ENCODE peak calls at places on chromosome 13, in ten cellular contexts. S, D, X, C, U, O, P, I, K and L are unnamed samples. For H3K4me1, the result is how much of the 10 kb centered on the place peaks cover.

GRCh38 chr13:114100446-114101320 is 31.7 kb downstream of the RASA3 start:
- DNase-seq in I (no peak), C (no peak), U (no peak), K (peak), S (peak), X (no peak), P (no peak), O (no peak), D (peak), L (no peak)

GRCh38 chr13:101354895-101355294 is 61.4 kb downstream of the NALCN start:
- DNase-seq in S (no peak), C (no peak), O (no peak), X (no peak), P (no peak), U (no peak), K (no peak), I (no peak), D (no peak), L (no peak)

GRCh38 chr13:45119469-45119989 is 781 bp upstream of the GTF2F2 start:
- DNase-seq in D (peak), O (peak), X (no peak), P (peak), C (no peak), S (peak), I (no peak), U (no peak), K (peak), L (peak)

GRCh38 chr13:24270639-24271131 is 38.7 kb upstream of the C1QTNF9 start:
- DNase-seq in D (peak), P (peak), C (no peak), U (no peak), X (peak), O (peak), S (peak), K (peak), I (no peak), L (peak)

GRCh38 chr13:39415003-39415402 is 188.0 kb downstream of the LHFPL6 start:
- DNase-seq in X (no peak), S (no peak), U (no peak), D (no peak), C (peak), O (no peak), K (peak), P (peak), I (no peak), L (no peak)

GRCh38 chr13:50914301-50914700 is 4.7 kb downstream of the RNASEH2B start:
- DNase-seq in K (no peak), U (no peak), O (no peak), S (no peak), I (no peak), X (no peak), D (no peak), P (no peak), C (no peak), L (no peak)

GRCh38 chr13:99380921-99381645 is 73.9 kb upstream of the GPR183 start:
- DNase-seq in X (no peak), K (no peak), P (no peak), S (no peak), O (peak), C (no peak), U (no peak), I (no peak), D (peak), L (no peak)

GRCh38 chr13:19863323-19864017 is at the start of gene ZMYM5:
- DNase-seq in O (peak), K (peak), S (peak), D (peak), P (peak), U (peak), C (peak), X (peak), I (peak), L (peak)

GRCh38 chr13:60756306-60756705 is 359.3 kb downstream of the TDRD3 start:
- DNase-seq in K (no peak), S (no peak), X (no peak), I (no peak), P (peak), D (no peak), O (no peak), C (no peak), U (peak), L (no peak)

GRCh38 chr13:35764359-35765015 is 288.0 kb upstream of the MAB21L1 start:
- DNase-seq in O (no peak), P (no peak), X (peak), D (no peak), S (no peak), U (no peak), C (no peak), I (no peak), K (no peak), L (no peak)

GRCh38 chr13:84417426-84417825 is 535.2 kb upstream of the SLITRK1 start:
- DNase-seq in S (no peak), C (no peak), O (no peak), U (no peak), K (no peak), X (no peak), P (no peak), D (no peak), I (no peak), L (no peak)

GRCh38 chr13:26965976-26966375 is 205.4 kb upstream of the GPR12 start:
- DNase-seq in O (no peak), P (peak), D (no peak), C (no peak), K (peak), U (no peak), S (no peak), X (no peak), I (no peak), L (no peak)

GRCh38 chr13:101917475-101917810 is 465.0 kb downstream of the ITGBL1 start:
- DNase-seq in C (no peak), D (no peak), I (no peak), P (no peak), U (no peak), X (no peak), S (no peak), O (no peak), K (no peak), L (no peak)

GRCh38 chr13:39317284-39317683 is 279.0 kb downstream of the NHLRC3 start:
- DNase-seq in O (no peak), C (no peak), D (no peak), P (peak), I (no peak), S (peak), U (peak), X (no peak), K (peak), L (no peak)

GRCh38 chr13:29480893-29481525 is 114.5 kb downstream of the SLC7A1 start:
- DNase-seq in O (no peak), I (no peak), U (no peak), S (no peak), P (no peak), X (no peak), C (no peak), K (no peak), D (no peak), L (no peak)

GRCh38 chr13:113819341-113819730 is 44.5 kb downstream of the GAS6 start:
- DNase-seq in I (no peak), U (no peak), X (no peak), P (no peak), D (no peak), K (no peak), C (no peak), S (no peak), O (no peak), L (no peak)

GRCh38 chr13:113936566-113936965 is 37.3 kb downstream of the C13orf46 start:
- DNase-seq in D (peak), S (no peak), X (no peak), I (no peak), O (no peak), U (no peak), K (no peak), P (no peak), C (no peak), L (no peak)

GRCh38 chr13:52029569-52029968 is 5.1 kb downstream of the UTP14C start:
- DNase-seq in I (no peak), X (no peak), O (no peak), S (peak), P (no peak), D (no peak), C (no peak), K (no peak), U (no peak), L (no peak)

GRCh38 chr13:79772811-79773210 is 291.9 kb downstream of the NDFIP2 start:
- DNase-seq in O (no peak), P (no peak), X (no peak), D (no peak), C (no peak), U (no peak), I (no peak), K (peak), S (no peak), L (no peak)

GRCh38 chr13:43877788-43878187 is 1.8 kb downstream of the CCDC122 start:
- DNase-seq in U (no peak), I (no peak), X (no peak), S (no peak), D (no peak), K (no peak), C (no peak), P (no peak), O (no peak), L (no peak)

GRCh38 chr13:43878897-43879322 is 630 bp downstream of the CCDC122 start:
- DNase-seq in P (peak), S (peak), O (peak), D (peak), I (peak), U (peak), K (peak), C (peak), X (peak), L (peak)

GRCh38 chr13:43872181-43872580 is 7.4 kb downstream of the CCDC122 start:
- DNase-seq in P (no peak), S (no peak), K (no peak), I (no peak), D (no peak), U (no peak), X (no peak), C (no peak), O (no peak), L (no peak)

GRCh38 chr13:43876366-43876765 is 3.2 kb downstream of the CCDC122 start:
- DNase-seq in X (no peak), D (no peak), O (no peak), K (no peak), P (no peak), S (no peak), U (peak), I (no peak), C (no peak), L (no peak)

GRCh38 chr13:43874512-43875092 is 4.9 kb downstream of the CCDC122 start:
- DNase-seq in I (no peak), D (no peak), U (peak), C (no peak), P (no peak), S (no peak), O (no peak), K (peak), X (no peak), L (no peak)
- H3K4me1 ChIP-seq in I (under half), D (under half), U (under half), C (under half), P (under half), S (under half), O (under half), K (under half), X (under half), L (under half)

DNA sequence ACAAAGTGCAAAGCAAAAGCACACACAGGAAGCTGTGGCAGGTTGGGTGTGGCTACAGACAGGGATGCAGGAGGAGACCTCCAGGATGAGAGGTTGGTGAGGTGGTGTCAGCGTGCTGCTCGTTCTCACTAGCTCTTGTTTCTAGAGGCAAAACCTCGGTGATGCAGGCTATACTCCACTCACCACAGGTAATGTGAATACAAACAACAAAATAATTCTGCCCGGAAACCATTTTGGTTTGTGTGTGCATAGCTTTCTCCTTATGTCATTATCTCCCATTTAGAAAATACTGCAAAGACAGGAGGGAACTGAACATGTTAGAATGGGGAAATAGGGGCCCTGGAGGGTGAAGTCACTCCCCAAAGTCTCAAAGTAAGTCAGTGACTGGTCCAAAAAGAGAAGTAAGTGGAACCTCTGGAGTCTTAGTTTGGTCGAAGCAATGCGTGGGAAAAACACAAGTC is 9.4 kb downstream of the LCP1 start:
- DNase-seq in C (no peak), U (no peak), I (no peak), S (peak), P (no peak), K (no peak), X (no peak), O (no peak), D (peak), L (peak)
- H3K27ac ChIP-seq in C (no peak), U (no peak), I (no peak), S (peak), P (no peak), K (no peak), X (no peak), O (peak), D (peak), L (peak)

GRCh38 chr13:40588101-40588500 is 78.3 kb downstream of the FOXO1 start:
- DNase-seq in U (no peak), C (no peak), I (no peak), D (no peak), X (no peak), P (no peak), K (no peak), S (no peak), O (no peak), L (no peak)

GRCh38 chr13:40583738-40584137 is 82.7 kb downstream of the FOXO1 start:
- DNase-seq in K (no peak), S (no peak), U (no peak), O (no peak), P (no peak), I (no peak), C (no peak), X (no peak), D (no peak), L (no peak)

GRCh38 chr13:40589285-40590109 is 76.9 kb downstream of the FOXO1 start:
- DNase-seq in X (no peak), O (peak), D (peak), C (peak), S (peak), K (peak), I (no peak), U (peak), P (peak), L (no peak)

GRCh38 chr13:40585911-40586471 is 80.5 kb downstream of the FOXO1 start:
- DNase-seq in K (peak), U (peak), O (no peak), D (no peak), S (no peak), C (no peak), P (no peak), I (no peak), X (no peak), L (no peak)

GRCh38 chr13:40586886-40587285 is 79.6 kb downstream of the FOXO1 start:
- DNase-seq in C (no peak), S (no peak), U (no peak), X (no peak), I (no peak), O (no peak), D (no peak), K (peak), P (no peak), L (no peak)
- H3K4me1 ChIP-seq in C (half or more), S (under half), U (under half), X (under half), I (under half), O (under half), D (under half), K (under half), P (under half), L (under half)

GRCh38 chr13:112802808-112803207 is 113.0 kb downstream of the ATP11A start:
- DNase-seq in D (no peak), P (no peak), X (no peak), I (no peak), K (no peak), S (no peak), O (peak), U (no peak), C (no peak), L (no peak)
- H3K27ac ChIP-seq in D (no peak), P (no peak), X (no peak), I (no peak), K (no peak), S (peak), O (peak), U (no peak), C (no peak), L (no peak)

GRCh38 chr13:111181977-111182376 is 66.9 kb downstream of the ARHGEF7 start:
- DNase-seq in C (no peak), U (no peak), P (no peak), I (no peak), S (no peak), O (no peak), K (no peak), X (no peak), D (no peak), L (no peak)

GRCh38 chr13:111186305-111186930 is 71.3 kb downstream of the ARHGEF7 start:
- DNase-seq in O (no peak), I (no peak), X (no peak), S (no peak), U (no peak), D (no peak), C (no peak), P (no peak), K (no peak), L (no peak)

GRCh38 chr13:111183087-111183645 is 68.1 kb downstream of the ARHGEF7 start:
- DNase-seq in C (no peak), U (no peak), I (no peak), D (no peak), P (no peak), S (no peak), O (no peak), X (no peak), K (no peak), L (no peak)

GRCh38 chr13:111184685-111185401 is 69.7 kb downstream of the ARHGEF7 start:
- DNase-seq in U (no peak), K (no peak), D (peak), C (peak), P (no peak), I (no peak), S (peak), X (no peak), O (peak), L (no peak)

DNA sequence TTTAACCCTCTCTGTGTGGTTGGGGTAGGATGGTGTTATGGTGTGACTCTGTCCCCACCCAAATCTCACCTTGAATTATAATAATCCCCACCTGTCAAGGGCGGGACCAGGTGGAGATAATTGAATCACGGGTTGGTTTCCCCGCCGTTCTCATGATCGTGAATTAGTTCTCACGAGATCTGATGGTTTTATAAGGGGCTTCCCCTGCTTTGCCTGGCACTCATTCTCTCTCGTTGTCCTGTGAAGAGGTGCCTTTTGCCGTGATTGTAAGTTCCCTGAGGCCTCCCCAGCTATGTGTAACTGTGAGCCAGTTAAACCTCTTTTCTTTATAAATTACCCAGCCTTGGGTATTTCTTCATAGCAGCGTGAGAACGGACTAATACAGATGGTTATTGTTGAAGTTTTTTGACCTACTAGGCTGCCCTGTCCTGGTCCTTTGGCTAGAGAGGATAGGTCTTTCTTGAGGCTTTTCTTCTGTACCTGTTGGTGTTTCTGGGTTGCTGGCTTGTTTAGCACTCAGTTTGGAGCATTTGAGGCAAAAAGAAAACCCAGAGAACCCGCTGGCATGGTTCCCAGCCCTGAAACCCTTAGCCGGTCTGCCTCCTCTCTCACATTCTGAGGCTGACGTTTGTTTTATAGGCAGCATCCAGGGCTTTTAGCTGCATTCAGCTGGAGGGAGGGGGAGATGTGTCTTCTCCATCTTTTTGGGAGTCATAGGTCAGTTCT is 69.0 kb downstream of the ARHGEF7 start:
- DNase-seq in P (no peak), U (no peak), K (peak), I (no peak), S (no peak), X (no peak), O (no peak), C (no peak), D (no peak), L (no peak)
- H3K4me1 ChIP-seq in P (under half), U (under half), K (under half), I (half or more), S (under half), X (under half), O (under half), C (half or more), D (under half), L (half or more)

DNA sequence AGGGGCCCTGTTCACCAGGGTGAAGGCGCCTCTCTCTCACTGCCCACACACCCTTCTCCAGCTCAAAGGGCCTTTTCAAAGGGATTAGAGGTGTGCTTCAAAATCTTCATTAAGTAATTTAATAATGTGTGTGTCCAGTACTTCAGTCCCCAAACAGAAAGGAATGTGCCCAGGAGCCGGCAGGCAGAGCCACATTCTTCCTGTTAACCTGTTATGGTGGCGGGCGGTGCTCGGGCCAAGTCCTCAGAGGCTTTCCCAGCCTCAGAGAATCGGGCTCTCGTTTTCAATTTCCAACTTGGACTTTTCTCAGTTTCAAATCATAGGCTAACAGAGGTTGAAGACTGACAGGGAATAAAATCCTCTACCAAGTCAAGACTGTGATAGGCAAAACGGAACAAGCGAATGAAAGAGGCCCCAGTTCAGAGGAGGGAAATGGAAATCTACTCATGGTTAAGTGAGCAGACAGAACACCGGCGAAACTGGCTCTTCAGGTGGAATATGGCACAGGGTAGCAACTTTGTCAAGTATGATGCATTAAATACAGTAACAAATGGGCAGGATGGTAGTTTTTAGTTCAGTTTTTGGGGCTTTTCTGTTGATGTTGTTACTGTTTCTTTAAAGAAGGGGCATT is 68.6 kb downstream of the FOXO1 start:
- DNase-seq in K (no peak), X (peak), D (no peak), I (no peak), P (no peak), S (no peak), O (no peak), U (no peak), C (no peak), L (no peak)
- H3K27ac ChIP-seq in K (no peak), X (peak), D (no peak), I (peak), P (no peak), S (no peak), O (no peak), U (no peak), C (peak), L (no peak)

DNA sequence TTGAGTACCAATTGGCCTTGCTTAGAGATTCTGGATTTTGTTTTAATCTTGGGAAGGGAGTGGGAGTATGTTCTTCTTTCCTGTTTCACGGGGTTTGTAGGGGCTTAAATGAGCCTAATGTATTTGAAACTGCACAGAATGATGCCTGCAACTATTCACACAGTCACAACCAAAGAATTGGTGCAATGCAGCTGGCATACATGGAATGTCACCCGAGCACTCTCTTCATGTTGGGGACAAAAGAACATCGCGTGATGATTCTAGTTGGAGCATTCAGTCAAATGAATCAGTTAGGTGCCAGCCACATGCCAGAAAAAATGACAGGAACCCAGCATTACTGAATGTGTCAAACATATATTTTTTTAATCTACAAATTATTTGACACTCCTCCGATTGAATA is 22.1 kb downstream of the STARD13 start:
- DNase-seq in X (peak), K (no peak), C (no peak), O (no peak), P (no peak), I (no peak), U (no peak), D (no peak), S (no peak), L (no peak)
- H3K4me1 ChIP-seq in X (under half), K (under half), C (half or more), O (under half), P (under half), I (under half), U (half or more), D (under half), S (under half), L (under half)